ENCODE peak calls at places on chromosomes 1 and 21, in four cellular contexts. One of them, this sample, is unnamed.

GRCh38 chr1:244049142-244049968 is 1.7 kb upstream of the ZBTB18 start:
- DNase-seq in cardiac muscle cell: peak; percentile 66
- DNase-seq in neuronal stem cell: no peak
- DNase-seq in HCT116: no peak
- DNase-seq in this sample: no peak

GRCh38 chr1:2248854-2249558 is 20.9 kb downstream of the SKI start:
- DNase-seq in cardiac muscle cell: no peak
- DNase-seq in neuronal stem cell: no peak
- DNase-seq in HCT116: no peak
- DNase-seq in this sample: no peak

GRCh38 chr1:157700711-157701110 is at the start of gene FCRL3:
- DNase-seq in cardiac muscle cell: no peak
- DNase-seq in neuronal stem cell: no peak
- DNase-seq in HCT116: no peak
- DNase-seq in this sample: no peak

GRCh38 chr1:84110629-84111028 is 33.4 kb upstream of the PRKACB start:
- DNase-seq in cardiac muscle cell: no peak
- DNase-seq in neuronal stem cell: no peak
- DNase-seq in HCT116: no peak
- DNase-seq in this sample: no peak

GRCh38 chr1:113849072-113849471 is 22.4 kb downstream of the PTPN22 start:
- DNase-seq in cardiac muscle cell: no peak
- DNase-seq in neuronal stem cell: no peak
- DNase-seq in HCT116: no peak
- DNase-seq in this sample: no peak

GRCh38 chr21:18153063-18153462 is 91.6 kb upstream of the CHODL start:
- DNase-seq in cardiac muscle cell: no peak
- DNase-seq in neuronal stem cell: no peak
- DNase-seq in HCT116: no peak
- DNase-seq in this sample: no peak

GRCh38 chr1:22444856-22445255 is 6.8 kb upstream of the ZBTB40 start:
- DNase-seq in cardiac muscle cell: no peak
- DNase-seq in neuronal stem cell: no peak
- DNase-seq in HCT116: no peak
- DNase-seq in this sample: no peak

GRCh38 chr1:89670168-89670567 is 37.2 kb downstream of the LRRC8C start:
- DNase-seq in cardiac muscle cell: no peak
- DNase-seq in neuronal stem cell: no peak
- DNase-seq in HCT116: no peak
- DNase-seq in this sample: no peak

GRCh38 chr1:46532498-46533178 is 18.8 kb downstream of the KNCN start:
- DNase-seq in cardiac muscle cell: peak; percentile 77
- DNase-seq in neuronal stem cell: peak; percentile 68
- DNase-seq in HCT116: no peak
- DNase-seq in this sample: no peak

GRCh38 chr1:192474080-192474683 is 101.4 kb upstream of the RGS1 start:
- DNase-seq in cardiac muscle cell: peak; percentile 66
- DNase-seq in neuronal stem cell: peak; percentile 24
- DNase-seq in HCT116: no peak
- DNase-seq in this sample: no peak

GRCh38 chr1:90133133-90133532 is 138.2 kb downstream of the ZNF326 start:
- DNase-seq in cardiac muscle cell: peak; percentile 61
- DNase-seq in neuronal stem cell: peak; percentile 48
- DNase-seq in HCT116: peak; percentile 31
- DNase-seq in this sample: peak; percentile 25

GRCh38 chr1:119911775-119912174 is 15.5 kb upstream of the ADAM30 start:
- DNase-seq in cardiac muscle cell: no peak
- DNase-seq in neuronal stem cell: no peak
- DNase-seq in HCT116: no peak
- DNase-seq in this sample: no peak

GRCh38 chr21:44723177-44724131 is 12.1 kb upstream of the TSPEAR start:
- DNase-seq in cardiac muscle cell: no peak
- DNase-seq in neuronal stem cell: no peak
- DNase-seq in HCT116: no peak
- DNase-seq in this sample: no peak

GRCh38 chr1:60765204-60765603 is 317.2 kb upstream of the NFIA start:
- DNase-seq in cardiac muscle cell: peak; percentile 57
- DNase-seq in neuronal stem cell: no peak
- DNase-seq in HCT116: peak; percentile 50
- DNase-seq in this sample: peak; percentile 55

GRCh38 chr1:42328916-42329496 is 6.0 kb downstream of the FOXJ3 start:
- DNase-seq in cardiac muscle cell: no peak
- DNase-seq in neuronal stem cell: no peak
- DNase-seq in HCT116: no peak
- DNase-seq in this sample: no peak

GRCh38 chr1:68819190-68819829 is 322.4 kb upstream of the DEPDC1 start:
- DNase-seq in cardiac muscle cell: peak; percentile 51
- DNase-seq in neuronal stem cell: no peak
- DNase-seq in HCT116: peak; percentile 31
- DNase-seq in this sample: peak; percentile 4

GRCh38 chr1:19563336-19564097 is 78.2 kb upstream of the CAPZB start:
- DNase-seq in cardiac muscle cell: no peak
- DNase-seq in neuronal stem cell: no peak
- DNase-seq in HCT116: no peak
- DNase-seq in this sample: no peak

GRCh38 chr1:119808491-119808890 is 2.8 kb downstream of the REG4 start:
- DNase-seq in cardiac muscle cell: no peak
- DNase-seq in neuronal stem cell: no peak
- DNase-seq in HCT116: no peak
- DNase-seq in this sample: no peak

GRCh38 chr1:5905431-5905830 is 86.8 kb downstream of the NPHP4 start:
- DNase-seq in cardiac muscle cell: no peak
- DNase-seq in neuronal stem cell: no peak
- DNase-seq in HCT116: no peak
- DNase-seq in this sample: no peak

DNA sequence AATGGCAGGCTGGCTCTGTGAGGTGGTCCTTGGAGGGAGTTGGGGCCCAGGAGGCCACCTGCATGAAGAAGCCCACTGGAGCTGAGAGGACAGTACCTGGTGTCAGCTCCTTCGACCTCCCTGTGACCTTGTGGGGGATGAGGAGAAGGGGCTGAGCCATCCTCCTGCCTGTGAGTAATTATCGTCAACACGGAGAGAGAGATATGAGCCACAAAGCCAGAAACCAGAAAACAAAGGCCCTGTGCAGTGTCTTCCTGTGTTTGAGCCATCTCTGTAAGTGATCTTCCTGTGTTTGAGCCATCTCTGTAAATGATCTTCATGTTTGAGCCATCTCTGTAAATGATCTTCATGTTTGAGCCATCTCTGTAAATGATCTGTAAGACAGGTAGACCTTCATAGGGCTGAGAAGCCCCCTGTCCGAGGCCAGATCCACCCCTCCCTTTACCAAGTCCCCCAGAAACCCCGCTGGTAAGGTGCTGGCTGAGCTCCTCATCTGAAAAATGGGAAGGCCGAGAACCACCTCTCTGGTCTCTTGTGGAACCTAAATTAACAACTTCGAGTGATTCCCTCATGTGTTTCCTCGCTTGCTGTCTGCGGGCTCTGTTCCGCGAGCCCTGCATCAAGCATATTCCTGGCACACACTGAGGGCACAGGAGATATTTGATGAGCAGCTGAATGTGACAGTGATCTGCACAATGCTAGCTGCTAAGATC is 126.1 kb downstream of the CAMTA1 start:
- DNase-seq in cardiac muscle cell: no peak
- DNase-seq in neuronal stem cell: no peak
- DNase-seq in HCT116: no peak
- DNase-seq in this sample: no peak
- H3K27ac ChIP-seq in cardiac muscle cell: no peak overlapping the region
- H3K27ac ChIP-seq in neuronal stem cell: no peak overlapping the region
- H3K27ac ChIP-seq in HCT116: no peak overlapping the region
- H3K27ac ChIP-seq in this sample: no peak overlapping the region

GRCh38 chr1:45008076-45008475 is 3.0 kb downstream of the HECTD3 start:
- DNase-seq in cardiac muscle cell: no peak
- DNase-seq in neuronal stem cell: no peak
- DNase-seq in HCT116: no peak
- DNase-seq in this sample: no peak

GRCh38 chr1:45010855-45011811 is at the start of gene HECTD3:
- DNase-seq in cardiac muscle cell: peak; percentile 88
- DNase-seq in neuronal stem cell: peak; percentile 56
- DNase-seq in HCT116: peak; percentile 60
- DNase-seq in this sample: no peak

GRCh38 chr1:45008516-45008915 is 2.6 kb downstream of the HECTD3 start:
- DNase-seq in cardiac muscle cell: no peak
- DNase-seq in neuronal stem cell: no peak
- DNase-seq in HCT116: no peak
- DNase-seq in this sample: no peak

GRCh38 chr1:45009956-45010854 is 919 bp downstream of the HECTD3 start:
- DNase-seq in cardiac muscle cell: peak; percentile 25
- DNase-seq in neuronal stem cell: peak; percentile 8
- DNase-seq in HCT116: no peak
- DNase-seq in this sample: no peak

DNA sequence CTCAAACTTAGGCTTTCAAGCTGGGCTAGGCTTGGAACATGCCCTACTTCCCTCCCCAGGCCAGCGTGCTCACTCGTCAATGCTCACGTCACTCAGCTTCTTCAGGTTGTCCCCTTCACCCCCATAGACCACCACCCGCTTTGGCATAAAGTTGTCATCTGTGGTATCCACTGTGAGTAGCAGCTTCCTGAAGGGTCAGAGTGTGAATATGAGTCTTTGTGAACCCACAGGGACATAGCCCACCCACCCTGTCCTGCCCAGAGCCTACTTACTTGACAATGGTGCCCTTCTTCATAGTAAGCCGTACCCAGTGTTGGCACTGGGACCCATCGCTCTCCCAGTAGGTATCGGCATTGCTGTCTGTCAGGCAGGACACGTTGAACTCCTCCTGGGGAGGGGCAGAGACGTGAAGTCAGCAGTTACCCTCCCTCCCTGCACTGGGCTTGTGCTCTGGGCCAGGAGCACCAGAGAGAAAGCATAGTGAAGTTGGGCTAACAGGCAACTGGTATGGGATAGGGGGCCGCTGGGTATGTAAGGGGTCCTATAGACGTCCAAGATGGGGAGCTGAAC is 1.7 kb downstream of the HECTD3 start:
- DNase-seq in cardiac muscle cell: no peak
- DNase-seq in neuronal stem cell: no peak
- DNase-seq in HCT116: no peak
- DNase-seq in this sample: no peak
- H3K4me3 ChIP-seq in cardiac muscle cell: no peak overlapping the region
- H3K4me3 ChIP-seq in neuronal stem cell: peak overlapping the region; percentile 42
- H3K4me3 ChIP-seq in HCT116: no peak overlapping the region
- H3K4me3 ChIP-seq in this sample: no peak overlapping the region

DNA sequence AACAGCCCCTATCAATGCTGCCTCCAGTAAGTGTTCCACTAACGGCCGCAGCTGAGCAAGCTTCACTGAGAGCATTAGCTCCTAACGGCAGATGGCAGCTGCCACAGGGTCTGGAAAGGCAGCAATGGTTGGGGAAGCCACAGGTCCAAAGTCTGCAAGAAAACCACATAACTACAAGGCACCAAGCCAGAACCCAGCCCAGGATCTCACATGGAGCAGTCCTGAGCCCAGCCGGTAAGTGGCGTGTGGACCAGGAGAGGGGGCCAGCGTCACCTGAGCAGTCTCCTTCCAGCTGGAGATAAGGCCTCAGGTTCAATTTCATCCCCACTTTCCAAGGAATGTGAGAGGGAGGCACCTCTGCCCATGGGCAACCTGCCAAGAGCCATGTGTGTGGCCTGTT is 13.2 kb downstream of the SYT2 start:
- DNase-seq in cardiac muscle cell: no peak
- DNase-seq in neuronal stem cell: no peak
- DNase-seq in HCT116: no peak
- DNase-seq in this sample: no peak
- H3K27ac ChIP-seq in cardiac muscle cell: no peak overlapping the region
- H3K27ac ChIP-seq in neuronal stem cell: no peak overlapping the region
- H3K27ac ChIP-seq in HCT116: no peak overlapping the region
- H3K27ac ChIP-seq in this sample: no peak overlapping the region

DNA sequence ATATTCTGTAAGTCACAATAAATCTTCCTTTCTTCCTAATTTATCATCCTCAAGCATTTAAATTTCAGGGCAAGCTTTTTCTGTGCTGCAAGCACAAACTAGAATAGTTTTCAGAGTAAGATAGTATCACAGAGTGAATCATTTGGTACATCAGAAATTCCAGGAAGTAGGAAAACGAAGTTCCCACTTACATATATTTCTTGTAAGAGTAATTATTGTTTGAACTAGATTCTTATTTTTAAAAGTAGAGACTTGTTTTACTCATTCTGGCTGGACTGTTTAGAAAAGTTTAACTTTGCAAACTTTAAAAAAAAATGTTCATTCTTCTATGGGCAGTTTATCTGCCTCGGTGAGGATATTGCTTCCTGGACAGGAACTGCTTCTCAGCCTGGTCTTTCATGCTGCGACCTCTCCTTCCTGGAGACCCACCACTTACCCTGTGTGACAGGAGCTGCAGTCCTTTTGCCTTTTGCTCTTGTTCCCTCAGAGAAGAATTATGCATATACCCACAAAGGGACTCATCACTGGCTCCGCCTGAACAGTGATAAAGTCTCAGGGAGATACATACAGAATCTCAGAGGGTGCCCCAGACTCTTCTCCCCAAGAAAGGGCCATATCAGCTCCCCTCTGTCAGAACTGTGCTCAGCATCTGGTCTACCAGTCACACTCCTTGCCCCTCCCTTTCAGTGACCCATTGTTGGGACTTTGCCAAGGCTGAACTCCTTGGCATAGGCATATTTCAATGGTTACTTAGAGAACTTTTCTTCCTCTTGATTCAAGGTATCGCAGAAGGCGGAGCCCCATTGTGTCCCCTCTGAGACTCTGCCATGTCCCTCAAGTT is 102.7 kb upstream of the CD55 start:
- DNase-seq in cardiac muscle cell: no peak
- DNase-seq in neuronal stem cell: no peak
- DNase-seq in HCT116: no peak
- DNase-seq in this sample: no peak
- H3K4me3 ChIP-seq in cardiac muscle cell: no peak overlapping the region
- H3K4me3 ChIP-seq in neuronal stem cell: no peak overlapping the region
- H3K4me3 ChIP-seq in HCT116: no peak overlapping the region
- H3K4me3 ChIP-seq in this sample: no peak overlapping the region

DNA sequence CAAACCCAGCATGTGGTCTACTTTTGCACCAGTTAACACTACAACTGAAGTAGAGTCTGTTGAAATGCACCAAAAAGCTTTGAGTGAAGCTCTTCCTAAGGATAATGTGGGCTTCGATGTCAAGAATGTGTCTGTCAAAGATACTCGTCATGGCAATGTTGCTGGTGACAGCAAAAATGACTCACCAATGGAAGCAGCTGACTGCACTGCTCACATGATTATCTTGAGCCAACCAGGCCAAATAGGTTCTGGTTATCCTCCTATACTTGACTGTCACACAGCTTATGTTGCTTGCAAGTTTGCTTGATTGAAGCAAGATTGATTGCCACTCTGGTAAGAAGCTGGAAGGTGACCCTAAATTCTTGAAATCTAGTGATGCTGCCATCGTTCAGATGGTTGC is 85.2 kb downstream of the DENND1B start:
- DNase-seq in cardiac muscle cell: no peak
- DNase-seq in neuronal stem cell: no peak
- DNase-seq in HCT116: no peak
- DNase-seq in this sample: no peak
- H3K27ac ChIP-seq in cardiac muscle cell: no peak overlapping the region
- H3K27ac ChIP-seq in neuronal stem cell: no peak overlapping the region
- H3K27ac ChIP-seq in HCT116: no peak overlapping the region
- H3K27ac ChIP-seq in this sample: no peak overlapping the region

GRCh38 chr1:67333603-67334002 is 25.9 kb downstream of the IL12RB2 start:
- DNase-seq in cardiac muscle cell: no peak
- DNase-seq in neuronal stem cell: no peak
- DNase-seq in HCT116: no peak
- DNase-seq in this sample: no peak
- H3K4me3 ChIP-seq in cardiac muscle cell: no peak overlapping the region
- H3K4me3 ChIP-seq in neuronal stem cell: no peak overlapping the region
- H3K4me3 ChIP-seq in HCT116: no peak overlapping the region
- H3K4me3 ChIP-seq in this sample: no peak overlapping the region

This sample was measured in iPS DF 6.9.